ENCODE peak calls at places on chromosomes 4 and X, in five cellular contexts. T, J, W, I and G are unnamed samples.

GRCh38 chr4:185304944-185305690 is 90.6 kb downstream of the LRP2BP start:
- DNase-seq in J (peak), T (no peak), I (peak), W (peak), G (no peak)

GRCh38 chrX:88991583-88992132 is 244.6 kb downstream of the CPXCR1 start:
- DNase-seq in J (no peak), W (no peak), I (no peak), T (no peak), G (no peak)

GRCh38 chr4:182307746-182308145 is 64.5 kb downstream of the TENM3 start:
- DNase-seq in T (no peak), I (no peak), J (peak), W (no peak), G (peak)

GRCh38 chrX:2928583-2929434 is at the start of gene ARSD:
- DNase-seq in W (peak), J (peak), I (peak), T (peak), G (peak)

GRCh38 chr4:137471895-137472294 is 60.4 kb downstream of the PCDH18 start:
- DNase-seq in J (peak), W (no peak), I (no peak), T (no peak), G (no peak)

GRCh38 chr4:2071252-2071911 is 12.3 kb downstream of the NAT8L start:
- DNase-seq in T (no peak), W (no peak), I (no peak), J (no peak), G (no peak)

GRCh38 chrX:121592884-121593283 is 545.5 kb downstream of the GLUD2 start:
- DNase-seq in W (no peak), T (no peak), J (no peak), I (no peak), G (no peak)

GRCh38 chr4:145909331-145909730 is 29.3 kb downstream of the ZNF827 start:
- DNase-seq in T (no peak), W (no peak), I (peak), J (peak), G (no peak)

GRCh38 chr4:26871611-26872010 is 11.0 kb downstream of the STIM2 start:
- DNase-seq in I (peak), W (no peak), J (no peak), T (no peak), G (no peak)

GRCh38 chrX:22186165-22186564 is 86.5 kb upstream of the CBLL2 start:
- DNase-seq in T (no peak), W (no peak), I (no peak), J (no peak), G (no peak)

GRCh38 chrX:103253608-103254007 is 1.3 kb downstream of the TCEAL8 start:
- DNase-seq in W (no peak), T (no peak), J (peak), I (no peak), G (no peak)

GRCh38 chrX:38754102-38754790 is 47.0 kb upstream of the MID1IP1 start:
- DNase-seq in I (peak), J (peak), T (peak), W (peak), G (peak)

GRCh38 chr4:155371432-155372043 is 5.2 kb downstream of the MAP9 start:
- DNase-seq in W (no peak), I (peak), J (peak), T (no peak), G (peak)

GRCh38 chr4:112128452-112128851 is 16.8 kb upstream of the FAM241A start:
- DNase-seq in I (peak), T (no peak), J (no peak), W (no peak), G (no peak)